ENCODE peak calls at places on chromosomes 3 and 15, in eight cellular contexts. Y, G, W, Z, A, M, L and N are unnamed samples. For H3K27me3, the result is how much of the 10 kb centered on the place peaks cover.

GRCh38 chr3:96863129-96863740 is 48.8 kb downstream of the EPHA6 start:
- DNase-seq in Y (peak), Z (no peak), G (no peak), L (no peak), M (no peak), A (no peak), W (no peak), N (no peak)

GRCh38 chr3:58000713-58001467 is 7.3 kb upstream of the FLNB start:
- DNase-seq in Y (no peak), G (no peak), Z (no peak), A (no peak), M (no peak), W (no peak), L (no peak), N (no peak)

GRCh38 chr3:50242778-50243551 is 7.0 kb downstream of the GNAI2 start:
- DNase-seq in W (peak), L (no peak), Z (peak), G (no peak), M (peak), Y (no peak), A (no peak), N (peak)

GRCh38 chr15:63003836-63004610 is 38.5 kb upstream of the TPM1 start:
- DNase-seq in G (no peak), Z (no peak), M (peak), A (no peak), Y (no peak), W (no peak), L (no peak), N (no peak)

GRCh38 chr15:32652178-32652577 is 10.7 kb downstream of the SCG5 start:
- DNase-seq in G (no peak), W (no peak), Z (no peak), L (no peak), M (no peak), Y (no peak), A (no peak), N (no peak)

GRCh38 chr15:100008258-100008657 is 275.0 kb upstream of the LYSMD4 start:
- DNase-seq in L (no peak), A (no peak), Z (no peak), G (no peak), M (no peak), Y (no peak), W (no peak), N (no peak)

GRCh38 chr3:15636028-15636709 is 34.6 kb downstream of the BTD start:
- DNase-seq in A (peak), L (no peak), Z (no peak), Y (no peak), M (no peak), W (no peak), G (no peak), N (no peak)

GRCh38 chr3:157438371-157438735 is 1.7 kb downstream of the PTX3 start:
- DNase-seq in L (no peak), A (no peak), M (no peak), W (no peak), Z (no peak), G (no peak), Y (peak), N (no peak)

GRCh38 chr3:58120075-58120812 is 90.5 kb downstream of the DNASE1L3 start:
- DNase-seq in Z (no peak), M (no peak), W (no peak), L (no peak), A (no peak), Y (no peak), G (no peak), N (peak)

GRCh38 chr3:49098910-49099630 is 5.2 kb upstream of the QRICH1 start:
- DNase-seq in M (no peak), W (no peak), Z (no peak), G (no peak), A (no peak), Y (no peak), L (no peak), N (no peak)

GRCh38 chr3:70090322-70090913 is 90.9 kb downstream of the SAMMSON start:
- DNase-seq in W (no peak), Y (peak), L (no peak), M (no peak), A (no peak), Z (no peak), G (no peak), N (no peak)

GRCh38 chr3:181703701-181704420 is 7.9 kb upstream of the SOX2 start:
- DNase-seq in M (no peak), Z (no peak), A (no peak), G (no peak), Y (no peak), W (no peak), L (no peak), N (no peak)

GRCh38 chr15:73899197-73900128 is 26.1 kb downstream of the TBC1D21 start:
- DNase-seq in G (no peak), A (no peak), L (no peak), Z (no peak), M (no peak), Y (peak), W (no peak), N (no peak)

GRCh38 chr3:43584043-43584826 is 37.6 kb downstream of the ANO10 start:
- DNase-seq in A (no peak), Y (no peak), M (no peak), L (no peak), G (peak), W (no peak), Z (no peak), N (no peak)

GRCh38 chr3:140931016-140931454 is 10.6 kb upstream of the SLC25A36 start:
- DNase-seq in W (no peak), Z (no peak), Y (no peak), L (no peak), A (no peak), M (no peak), G (no peak), N (no peak)

GRCh38 chr3:14496351-14496750 is 43.8 kb downstream of the GRIP2 start:
- DNase-seq in Y (no peak), G (no peak), A (no peak), L (no peak), Z (no peak), W (no peak), M (no peak), N (no peak)

GRCh38 chr3:160210799-160211221 is 14.4 kb upstream of the C3orf80 start:
- DNase-seq in A (peak), M (no peak), Z (no peak), W (no peak), G (no peak), L (no peak), Y (no peak), N (no peak)

GRCh38 chr15:25793354-25794050 is 69.6 kb downstream of the ATP10A start:
- DNase-seq in M (no peak), W (no peak), G (no peak), A (no peak), Y (peak), Z (no peak), L (no peak), N (no peak)

GRCh38 chr15:62389887-62390792 is 225.1 kb upstream of the C2CD4B start:
- DNase-seq in Y (peak), A (no peak), M (peak), L (peak), Z (peak), G (peak), W (peak), N (no peak)

GRCh38 chr15:79089331-79089889 is 1.2 kb downstream of the RASGRF1 start:
- DNase-seq in W (no peak), L (no peak), Y (peak), Z (no peak), M (no peak), A (no peak), G (no peak), N (peak)

DNA sequence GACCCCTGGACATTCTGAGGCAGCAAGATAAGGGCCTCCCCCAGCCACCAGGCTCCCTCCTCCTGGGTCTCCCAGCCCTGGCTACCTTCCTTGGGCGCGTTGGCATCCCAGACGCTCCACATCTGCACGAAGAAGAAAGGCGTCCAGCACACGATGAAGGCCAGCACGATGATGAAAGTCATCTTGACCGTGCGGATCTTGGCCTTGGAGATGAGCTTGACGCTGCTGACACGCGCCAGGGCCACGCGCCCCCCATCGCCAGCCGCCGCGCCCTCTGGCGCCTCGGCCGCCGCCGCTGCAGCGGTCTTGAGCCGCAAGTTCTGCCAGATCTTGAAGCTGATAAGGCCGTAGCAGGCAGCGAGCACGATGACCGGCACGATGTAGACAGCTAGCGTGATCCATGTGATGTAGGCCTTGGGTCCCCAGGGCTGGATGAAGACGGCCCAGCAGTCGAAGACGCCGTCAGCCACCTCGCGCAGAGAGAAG is 2.2 kb downstream of the OXTR start:
- DNase-seq in M (no peak), A (no peak), L (no peak), G (no peak), W (no peak), Y (no peak), Z (no peak), N (no peak)
- H3K27me3 ChIP-seq in M (under half), A (under half), L (under half), G (under half), W (under half), Y (half or more), Z (under half), N (under half)

GRCh38 chr15:67819636-67820035 is 5.7 kb upstream of the SKOR1 start:
- DNase-seq in L (no peak), Y (no peak), G (no peak), Z (no peak), W (no peak), M (no peak), A (no peak), N (no peak)
- H3K27me3 ChIP-seq in L (under half), Y (half or more), G (under half), Z (under half), W (under half), M (half or more), A (half or more), N (under half)

DNA sequence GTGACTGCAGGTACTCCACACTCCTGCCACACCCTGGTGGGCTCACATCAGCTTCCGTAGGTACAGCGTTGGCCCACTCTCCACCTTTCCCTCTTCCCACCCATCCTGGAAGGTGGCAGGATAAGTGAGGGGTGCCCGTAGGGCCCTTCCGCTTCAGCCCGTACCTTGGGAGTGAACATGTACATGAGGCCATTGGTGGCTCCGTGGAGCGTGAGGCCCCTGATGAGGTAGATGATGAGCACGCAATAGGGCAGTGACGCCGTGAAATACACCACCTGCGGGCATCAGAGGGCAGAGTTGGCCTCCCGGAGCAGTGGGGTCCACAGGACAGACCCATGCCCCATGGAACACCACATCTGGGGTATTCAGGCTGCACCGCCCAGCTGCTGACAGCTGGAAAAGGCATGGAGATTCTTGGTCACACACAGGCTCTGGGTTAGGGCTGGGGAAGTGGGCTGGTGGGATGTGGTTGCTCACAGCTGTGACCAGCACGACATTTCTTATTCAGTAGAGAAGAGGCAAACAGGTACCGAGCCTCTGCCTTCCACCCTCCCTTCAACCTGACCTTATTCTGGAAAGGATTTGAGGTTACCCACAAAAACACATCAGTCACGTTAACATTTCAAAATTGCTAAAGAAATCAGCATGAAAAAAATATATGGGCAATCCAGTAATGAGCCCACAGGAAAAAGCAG is 23.8 kb downstream of the SLC6A20 start:
- DNase-seq in G (peak), Z (no peak), Y (no peak), L (no peak), W (no peak), A (no peak), M (no peak), N (no peak)
- H3K27me3 ChIP-seq in G (under half), Z (under half), Y (under half), L (under half), W (under half), A (under half), M (under half), N (under half)

GRCh38 chr3:39124876-39125836 is 17.7 kb downstream of the TTC21A start:
- DNase-seq in W (no peak), A (no peak), Z (peak), M (no peak), Y (no peak), L (no peak), G (no peak), N (no peak)
- H3K27me3 ChIP-seq in W (under half), A (under half), Z (under half), M (under half), Y (under half), L (under half), G (under half), N (under half)